ENCODE peak calls at places on chromosomes 7 and 10, in four cellular contexts. R is DND-41, F is astrocyte of the cerebellum, W is WERI-Rb-1. P is an unnamed sample.

GRCh38 chr7:90222811-90223725 is 11.5 kb downstream of the STEAP2 start:
- DNase-seq in W (no peak), F (no peak), R (no peak), P (no peak)

GRCh38 chr10:80737209-80737608 is 199.5 kb downstream of the SH2D4B start:
- DNase-seq in F (no peak), W (no peak), R (no peak), P (no peak)

GRCh38 chr7:157684596-157685429 is 348.0 kb downstream of the DNAJB6 start:
- DNase-seq in F (no peak), R (no peak), W (peak; percentile 4), P (peak; percentile 66)

GRCh38 chr7:5613607-5614006 is 167.9 kb downstream of the RNF216 start:
- DNase-seq in R (no peak), F (no peak), W (no peak), P (no peak)

GRCh38 chr7:40887099-40887498 is 752.3 kb downstream of the SUGCT start:
- DNase-seq in R (no peak), W (no peak), F (no peak), P (no peak)

GRCh38 chr7:28272461-28272877 is 91.9 kb upstream of the JAZF1 start:
- DNase-seq in R (no peak), F (peak; percentile 36), W (peak; percentile 67), P (peak; percentile 48)

GRCh38 chr7:95730493-95731280 is 41.7 kb upstream of the DYNC1I1 start:
- DNase-seq in R (no peak), F (no peak), W (no peak), P (no peak)

GRCh38 chr7:155338632-155339320 is 41.1 kb downstream of the INSIG1 start:
- DNase-seq in W (no peak), R (peak; percentile 87), F (no peak), P (no peak)

GRCh38 chr7:50449881-50450690 is at the start of gene FIGNL1:
- DNase-seq in R (peak; percentile 85), W (peak; percentile 77), F (peak; percentile 65), P (peak; percentile 70)

DNA sequence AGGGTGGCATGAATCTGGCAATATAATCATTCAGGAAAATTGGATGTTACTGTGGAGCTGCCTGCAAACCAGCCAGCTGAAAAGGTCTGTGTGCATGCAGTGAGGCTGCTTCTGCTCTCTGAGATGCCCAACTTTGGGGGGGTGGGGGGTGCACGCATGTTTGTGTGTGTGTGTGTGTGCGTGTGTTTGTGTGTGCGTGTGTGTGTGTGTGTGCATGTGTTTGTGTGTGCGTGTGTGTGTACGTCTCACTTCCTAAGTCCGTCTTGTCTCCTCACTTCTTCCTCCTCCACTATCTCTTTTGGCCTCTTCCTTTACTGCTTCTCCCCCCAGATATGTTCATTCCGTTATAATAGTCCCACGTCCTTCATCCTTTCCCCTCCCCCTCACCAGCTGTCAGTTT is 102.9 kb upstream of the MACROH2A2 start:
- DNase-seq in F (no peak), W (peak; percentile 25), R (no peak), P (no peak)
- TF ChIP-seq CTCF in F (no peak), W (no peak), R (no peak), P (no peak)

GRCh38 chr10:58477902-58478301 is 34.8 kb upstream of the BICC1 start:
- DNase-seq in F (no peak), R (no peak), W (no peak), P (no peak)
- TF ChIP-seq CTCF in F (no peak), R (no peak), W (no peak), P (no peak)

GRCh38 chr10:96317067-96317833 is 13.0 kb downstream of the DNTT start:
- DNase-seq in R (no peak), F (no peak), W (no peak), P (no peak)
- TF ChIP-seq CTCF in R (peak; percentile 26), F (no peak), W (no peak), P (no peak)

GRCh38 chr7:107661865-107662379 is 1.3 kb downstream of the SLC26A4 start:
- DNase-seq in W (no peak), R (no peak), F (no peak), P (no peak)
- TF ChIP-seq CTCF in W (no peak), R (no peak), F (no peak), P (no peak)

DNA sequence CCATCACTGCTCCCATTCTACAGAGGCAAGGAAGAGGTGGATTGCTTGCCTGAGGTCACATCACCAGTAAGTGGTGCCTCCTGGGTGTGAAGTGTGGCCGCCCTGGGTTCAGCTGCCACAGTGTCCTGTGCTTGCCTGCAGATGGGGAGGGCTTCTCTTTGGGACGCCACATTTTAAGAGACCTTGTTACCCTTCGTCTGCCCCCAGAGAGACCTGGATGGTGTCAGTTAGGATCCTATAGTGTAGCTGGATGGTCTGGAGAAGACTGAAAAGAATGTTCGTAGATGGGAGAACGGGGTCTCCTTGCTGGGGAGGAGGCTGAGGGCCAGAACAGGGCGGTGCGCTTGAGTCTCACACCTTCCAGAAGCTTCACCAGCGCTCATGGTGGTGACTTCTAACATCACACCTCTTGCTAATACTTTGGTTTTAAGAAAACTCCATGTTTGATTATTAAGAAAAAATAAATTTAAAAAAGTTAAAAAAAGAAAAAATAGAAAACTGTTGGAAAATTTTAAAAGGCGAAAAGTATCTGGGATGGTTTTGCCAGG is 2.3 kb downstream of the DOCK1 start:
- DNase-seq in F (no peak), W (no peak), R (no peak), P (no peak)
- TF ChIP-seq CTCF in F (peak; percentile 5), W (no peak), R (no peak), P (no peak)

DNA sequence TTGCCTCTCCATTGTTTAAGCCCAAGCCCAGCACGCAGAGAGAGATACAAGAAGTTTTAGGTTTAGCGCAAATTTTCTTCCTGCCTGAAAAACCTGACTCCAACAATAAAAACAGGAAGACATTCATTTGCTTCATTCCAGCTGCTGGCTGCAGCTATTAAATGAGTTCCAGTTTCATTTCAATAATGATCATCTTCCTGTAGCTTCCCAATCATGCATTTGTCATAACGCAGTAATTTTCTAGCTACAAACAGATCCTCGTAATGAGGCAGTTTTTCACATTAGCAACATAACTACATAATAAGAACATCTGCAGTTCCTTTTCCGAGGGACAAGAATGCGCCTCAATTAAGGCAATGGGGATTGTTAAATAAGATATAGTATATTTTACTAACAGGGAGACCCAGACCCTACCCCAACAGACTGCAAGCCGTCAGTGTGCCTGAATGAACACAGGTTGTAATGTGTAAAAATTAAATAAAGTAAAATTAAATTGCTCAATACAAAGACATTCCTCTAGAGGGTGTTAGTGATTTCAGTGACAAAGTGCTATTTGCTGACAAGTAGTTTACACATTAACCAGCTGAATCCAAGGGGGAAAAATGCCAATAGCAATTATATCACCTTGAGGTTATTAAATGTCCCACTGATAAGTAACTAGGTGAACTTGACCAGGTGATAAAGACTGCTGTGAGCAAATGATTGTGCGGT is 110.7 kb downstream of the EBF3 start:
- DNase-seq in R (no peak), F (no peak), W (no peak), P (no peak)
- TF ChIP-seq CTCF in R (peak; percentile 54), F (no peak), W (peak; percentile 15), P (peak; percentile 37)

GRCh38 chr7:100641860-100642533 is 645 bp upstream of the TFR2 start:
- DNase-seq in F (no peak), W (no peak), R (no peak), P (no peak)
- TF ChIP-seq CTCF in F (no peak), W (no peak), R (no peak), P (no peak)

P was measured in nephron progenitor cell.